ENCODE peak calls at places on chromosomes 16 and 17, in eight cellular contexts. One of them, this sample, is unnamed.

GRCh38 chr16:81937305-81938038 is 73.8 kb downstream of the SDR42E1 start:
- DNase-seq in CD8-positive, alpha-beta T cell: no peak
- DNase-seq in stomach: no peak
- DNase-seq in H9: peak; percentile 38
- DNase-seq in WTC11: no peak
- DNase-seq in heart left ventricle: peak; percentile 34
- DNase-seq in NB4: no peak
- DNase-seq in hepatocyte: no peak
- DNase-seq in this sample: no peak

GRCh38 chr17:5209396-5209795 is 17.7 kb upstream of the ZNF594 start:
- DNase-seq in CD8-positive, alpha-beta T cell: no peak
- DNase-seq in stomach: no peak
- DNase-seq in H9: no peak
- DNase-seq in WTC11: no peak
- DNase-seq in heart left ventricle: no peak
- DNase-seq in NB4: no peak
- DNase-seq in hepatocyte: no peak
- DNase-seq in this sample: no peak

GRCh38 chr16:66287416-66287815 is 79.1 kb upstream of the CDH5 start:
- DNase-seq in CD8-positive, alpha-beta T cell: no peak
- DNase-seq in stomach: no peak
- DNase-seq in H9: peak; percentile 11
- DNase-seq in WTC11: no peak
- DNase-seq in heart left ventricle: no peak
- DNase-seq in NB4: no peak
- DNase-seq in hepatocyte: no peak
- DNase-seq in this sample: no peak

GRCh38 chr17:7729841-7730240 is 12.3 kb downstream of the DNAH2 start:
- DNase-seq in CD8-positive, alpha-beta T cell: no peak
- DNase-seq in stomach: no peak
- DNase-seq in H9: no peak
- DNase-seq in WTC11: no peak
- DNase-seq in heart left ventricle: no peak
- DNase-seq in NB4: peak; percentile 42
- DNase-seq in hepatocyte: no peak
- DNase-seq in this sample: no peak

GRCh38 chr17:21511368-21512195 is 135.4 kb downstream of the KCNJ12 start:
- DNase-seq in CD8-positive, alpha-beta T cell: peak; percentile 55
- DNase-seq in stomach: peak; percentile 86
- DNase-seq in H9: peak; percentile 95
- DNase-seq in WTC11: peak; percentile 90
- DNase-seq in heart left ventricle: peak; percentile 84
- DNase-seq in NB4: peak; percentile 78
- DNase-seq in hepatocyte: peak; percentile 92
- DNase-seq in this sample: no peak

GRCh38 chr16:12120331-12120981 is 143.9 kb downstream of the SNX29 start:
- DNase-seq in CD8-positive, alpha-beta T cell: no peak
- DNase-seq in stomach: no peak
- DNase-seq in H9: no peak
- DNase-seq in WTC11: no peak
- DNase-seq in heart left ventricle: peak; percentile 77
- DNase-seq in NB4: no peak
- DNase-seq in hepatocyte: peak; percentile 41
- DNase-seq in this sample: no peak

GRCh38 chr16:81403601-81404391 is 40.8 kb upstream of the CMIP start:
- DNase-seq in CD8-positive, alpha-beta T cell: peak; percentile 69
- DNase-seq in stomach: peak; percentile 93
- DNase-seq in H9: peak; percentile 91
- DNase-seq in WTC11: peak; percentile 94
- DNase-seq in heart left ventricle: peak; percentile 86
- DNase-seq in NB4: peak; percentile 89
- DNase-seq in hepatocyte: peak; percentile 90
- DNase-seq in this sample: no peak

GRCh38 chr16:3536851-3537250 is 36.0 kb downstream of the CLUAP1 start:
- DNase-seq in CD8-positive, alpha-beta T cell: no peak
- DNase-seq in stomach: no peak
- DNase-seq in H9: no peak
- DNase-seq in WTC11: no peak
- DNase-seq in heart left ventricle: peak; percentile 38
- DNase-seq in NB4: no peak
- DNase-seq in hepatocyte: no peak
- DNase-seq in this sample: no peak

GRCh38 chr17:75774988-75775668 is 9.5 kb upstream of the UNK start:
- DNase-seq in CD8-positive, alpha-beta T cell: no peak
- DNase-seq in stomach: no peak
- DNase-seq in H9: peak; percentile 82
- DNase-seq in WTC11: no peak
- DNase-seq in heart left ventricle: no peak
- DNase-seq in NB4: no peak
- DNase-seq in hepatocyte: peak; percentile 68
- DNase-seq in this sample: no peak

GRCh38 chr17:68248199-68248825 is 469 bp downstream of the AMZ2 start:
- DNase-seq in CD8-positive, alpha-beta T cell: no peak
- DNase-seq in stomach: peak; percentile 49
- DNase-seq in H9: no peak
- DNase-seq in WTC11: no peak
- DNase-seq in heart left ventricle: no peak
- DNase-seq in NB4: no peak
- DNase-seq in hepatocyte: peak; percentile 66
- DNase-seq in this sample: no peak

GRCh38 chr16:21563676-21564075 is 35.7 kb upstream of the METTL9 start:
- DNase-seq in CD8-positive, alpha-beta T cell: no peak
- DNase-seq in stomach: no peak
- DNase-seq in H9: no peak
- DNase-seq in WTC11: no peak
- DNase-seq in heart left ventricle: no peak
- DNase-seq in NB4: no peak
- DNase-seq in hepatocyte: no peak
- DNase-seq in this sample: peak; percentile 50

GRCh38 chr17:47941998-47942490 is 673 bp downstream of the PNPO start:
- DNase-seq in CD8-positive, alpha-beta T cell: no peak
- DNase-seq in stomach: no peak
- DNase-seq in H9: no peak
- DNase-seq in WTC11: no peak
- DNase-seq in heart left ventricle: peak; percentile 11
- DNase-seq in NB4: no peak
- DNase-seq in hepatocyte: no peak
- DNase-seq in this sample: no peak

GRCh38 chr17:10226930-10227695 is 28.7 kb upstream of the GAS7 start:
- DNase-seq in CD8-positive, alpha-beta T cell: peak; percentile 20
- DNase-seq in stomach: peak; percentile 28
- DNase-seq in H9: peak; percentile 90
- DNase-seq in WTC11: peak; percentile 89
- DNase-seq in heart left ventricle: peak; percentile 50
- DNase-seq in NB4: peak; percentile 74
- DNase-seq in hepatocyte: peak; percentile 63
- DNase-seq in this sample: peak; percentile 67

GRCh38 chr17:27609606-27610303 is 21.2 kb upstream of the LGALS9 start:
- DNase-seq in CD8-positive, alpha-beta T cell: no peak
- DNase-seq in stomach: peak; percentile 74
- DNase-seq in H9: peak; percentile 72
- DNase-seq in WTC11: peak; percentile 50
- DNase-seq in heart left ventricle: no peak
- DNase-seq in NB4: peak; percentile 60
- DNase-seq in hepatocyte: peak; percentile 60
- DNase-seq in this sample: peak; percentile 60

GRCh38 chr16:81826523-81826922 is 47.4 kb downstream of the PLCG2 start:
- DNase-seq in CD8-positive, alpha-beta T cell: no peak
- DNase-seq in stomach: no peak
- DNase-seq in H9: no peak
- DNase-seq in WTC11: no peak
- DNase-seq in heart left ventricle: no peak
- DNase-seq in NB4: peak; percentile 60
- DNase-seq in hepatocyte: no peak
- DNase-seq in this sample: no peak

GRCh38 chr16:66934138-66934838 is at the start of gene CIAO2B:
- DNase-seq in CD8-positive, alpha-beta T cell: peak; percentile 86
- DNase-seq in stomach: peak; percentile 92
- DNase-seq in H9: peak; percentile 74
- DNase-seq in WTC11: peak; percentile 76
- DNase-seq in heart left ventricle: peak; percentile 93
- DNase-seq in NB4: peak; percentile 91
- DNase-seq in hepatocyte: peak; percentile 94
- DNase-seq in this sample: no peak

GRCh38 chr16:2778692-2778958 is 1.5 kb upstream of the ELOB start:
- DNase-seq in CD8-positive, alpha-beta T cell: no peak
- DNase-seq in stomach: no peak
- DNase-seq in H9: no peak
- DNase-seq in WTC11: no peak
- DNase-seq in heart left ventricle: no peak
- DNase-seq in NB4: no peak
- DNase-seq in hepatocyte: no peak
- DNase-seq in this sample: no peak

GRCh38 chr16:84597518-84598390 is 20.1 kb downstream of the COTL1 start:
- DNase-seq in CD8-positive, alpha-beta T cell: no peak
- DNase-seq in stomach: no peak
- DNase-seq in H9: no peak
- DNase-seq in WTC11: no peak
- DNase-seq in heart left ventricle: no peak
- DNase-seq in NB4: peak; percentile 85
- DNase-seq in hepatocyte: no peak
- DNase-seq in this sample: no peak

GRCh38 chr17:16150251-16150859 is 65.0 kb downstream of the NCOR1 start:
- DNase-seq in CD8-positive, alpha-beta T cell: no peak
- DNase-seq in stomach: no peak
- DNase-seq in H9: no peak
- DNase-seq in WTC11: no peak
- DNase-seq in heart left ventricle: no peak
- DNase-seq in NB4: no peak
- DNase-seq in hepatocyte: no peak
- DNase-seq in this sample: no peak

GRCh38 chr16:54503011-54503410 is 216.4 kb upstream of the IRX3 start:
- DNase-seq in CD8-positive, alpha-beta T cell: no peak
- DNase-seq in stomach: no peak
- DNase-seq in H9: no peak
- DNase-seq in WTC11: no peak
- DNase-seq in heart left ventricle: peak; percentile 92
- DNase-seq in NB4: peak; percentile 11
- DNase-seq in hepatocyte: no peak
- DNase-seq in this sample: no peak

GRCh38 chr16:78605548-78606097 is 506.2 kb downstream of the WWOX start:
- DNase-seq in CD8-positive, alpha-beta T cell: no peak
- DNase-seq in stomach: no peak
- DNase-seq in H9: no peak
- DNase-seq in WTC11: no peak
- DNase-seq in heart left ventricle: no peak
- DNase-seq in NB4: no peak
- DNase-seq in hepatocyte: no peak
- DNase-seq in this sample: no peak

GRCh38 chr16:49489686-49490320 is 116.2 kb downstream of the C16orf78 start:
- DNase-seq in CD8-positive, alpha-beta T cell: no peak
- DNase-seq in stomach: no peak
- DNase-seq in H9: no peak
- DNase-seq in WTC11: no peak
- DNase-seq in heart left ventricle: peak; percentile 16
- DNase-seq in NB4: no peak
- DNase-seq in hepatocyte: no peak
- DNase-seq in this sample: peak; percentile 59
- TF ChIP-seq CTCF in CD8-positive, alpha-beta T cell: no peak
- TF ChIP-seq CTCF in stomach: no peak
- TF ChIP-seq CTCF in H9: no peak
- TF ChIP-seq CTCF in WTC11: no peak
- TF ChIP-seq CTCF in heart left ventricle: no peak
- TF ChIP-seq CTCF in NB4: no peak
- TF ChIP-seq CTCF in hepatocyte: no peak
- TF ChIP-seq CTCF in this sample: no peak

DNA sequence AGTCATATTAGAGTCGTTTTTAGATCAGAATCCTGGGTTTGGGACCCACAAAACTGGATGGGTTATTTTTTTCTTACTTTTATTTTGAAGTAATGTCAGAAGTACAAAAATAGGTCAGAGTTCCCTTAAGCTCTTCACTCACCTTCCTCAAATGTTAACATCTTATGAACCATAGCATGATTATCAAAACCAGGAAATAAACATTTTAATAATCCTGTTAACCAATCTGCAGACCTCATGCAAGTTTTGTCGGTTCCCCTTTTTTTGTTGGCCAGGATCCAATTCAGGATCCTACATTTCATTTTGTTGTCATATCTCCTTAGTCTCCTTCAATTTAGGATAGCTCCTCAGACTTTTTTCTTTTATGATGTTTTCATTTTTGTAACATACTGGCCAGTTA is 162.0 kb downstream of the CHD9 start:
- DNase-seq in CD8-positive, alpha-beta T cell: no peak
- DNase-seq in stomach: no peak
- DNase-seq in H9: no peak
- DNase-seq in WTC11: no peak
- DNase-seq in heart left ventricle: no peak
- DNase-seq in NB4: peak; percentile 70
- DNase-seq in hepatocyte: no peak
- DNase-seq in this sample: no peak
- TF ChIP-seq CTCF in CD8-positive, alpha-beta T cell: no peak
- TF ChIP-seq CTCF in stomach: no peak
- TF ChIP-seq CTCF in H9: no peak
- TF ChIP-seq CTCF in WTC11: no peak
- TF ChIP-seq CTCF in heart left ventricle: no peak
- TF ChIP-seq CTCF in NB4: no peak
- TF ChIP-seq CTCF in hepatocyte: no peak
- TF ChIP-seq CTCF in this sample: no peak

GRCh38 chr17:78925662-78926555 is 722 bp upstream of the TIMP2 start:
- DNase-seq in CD8-positive, alpha-beta T cell: no peak
- DNase-seq in stomach: peak; percentile 45
- DNase-seq in H9: peak; percentile 65
- DNase-seq in WTC11: no peak
- DNase-seq in heart left ventricle: peak; percentile 80
- DNase-seq in NB4: peak; percentile 77
- DNase-seq in hepatocyte: peak; percentile 71
- DNase-seq in this sample: no peak

GRCh38 chr17:78923660-78924453 is 1.3 kb downstream of the TIMP2 start:
- DNase-seq in CD8-positive, alpha-beta T cell: peak; percentile 30
- DNase-seq in stomach: peak; percentile 92
- DNase-seq in H9: peak; percentile 92
- DNase-seq in WTC11: peak; percentile 82
- DNase-seq in heart left ventricle: peak; percentile 63
- DNase-seq in NB4: peak; percentile 64
- DNase-seq in hepatocyte: peak; percentile 89
- DNase-seq in this sample: no peak

GRCh38 chr17:78922876-78923498 is 2.2 kb downstream of the TIMP2 start:
- DNase-seq in CD8-positive, alpha-beta T cell: no peak
- DNase-seq in stomach: no peak
- DNase-seq in H9: peak; percentile 35
- DNase-seq in WTC11: no peak
- DNase-seq in heart left ventricle: no peak
- DNase-seq in NB4: peak; percentile 72
- DNase-seq in hepatocyte: no peak
- DNase-seq in this sample: no peak

GRCh38 chr17:78924481-78925151 is 571 bp downstream of the TIMP2 start:
- DNase-seq in CD8-positive, alpha-beta T cell: no peak
- DNase-seq in stomach: no peak
- DNase-seq in H9: peak; percentile 73
- DNase-seq in WTC11: peak; percentile 58
- DNase-seq in heart left ventricle: no peak
- DNase-seq in NB4: peak; percentile 51
- DNase-seq in hepatocyte: peak; percentile 53
- DNase-seq in this sample: no peak

GRCh38 chr17:78925234-78925633 is at the start of gene TIMP2:
- DNase-seq in CD8-positive, alpha-beta T cell: peak; percentile 50
- DNase-seq in stomach: peak; percentile 87
- DNase-seq in H9: peak; percentile 92
- DNase-seq in WTC11: peak; percentile 86
- DNase-seq in heart left ventricle: peak; percentile 89
- DNase-seq in NB4: peak; percentile 89
- DNase-seq in hepatocyte: peak; percentile 94
- DNase-seq in this sample: no peak
- TF ChIP-seq CTCF in CD8-positive, alpha-beta T cell: peak; percentile 36
- TF ChIP-seq CTCF in stomach: no peak
- TF ChIP-seq CTCF in H9: peak; percentile 46
- TF ChIP-seq CTCF in WTC11: no peak
- TF ChIP-seq CTCF in heart left ventricle: peak; percentile 25
- TF ChIP-seq CTCF in NB4: no peak
- TF ChIP-seq CTCF in hepatocyte: peak; percentile 7
- TF ChIP-seq CTCF in this sample: peak; percentile 55

GRCh38 chr16:68382296-68382718 is 66.0 kb downstream of the SMPD3 start:
- DNase-seq in CD8-positive, alpha-beta T cell: no peak
- DNase-seq in stomach: peak; percentile 51
- DNase-seq in H9: peak; percentile 74
- DNase-seq in WTC11: peak; percentile 59
- DNase-seq in heart left ventricle: no peak
- DNase-seq in NB4: peak; percentile 57
- DNase-seq in hepatocyte: no peak
- DNase-seq in this sample: peak; percentile 56
- TF ChIP-seq CTCF in CD8-positive, alpha-beta T cell: no peak
- TF ChIP-seq CTCF in stomach: peak; percentile 18
- TF ChIP-seq CTCF in H9: peak; percentile 70
- TF ChIP-seq CTCF in WTC11: peak; percentile 56
- TF ChIP-seq CTCF in heart left ventricle: no peak
- TF ChIP-seq CTCF in NB4: peak; percentile 54
- TF ChIP-seq CTCF in hepatocyte: no peak
- TF ChIP-seq CTCF in this sample: peak; percentile 31

This sample was measured in chondrocyte.